ENCODE peak calls at places on chromosomes 13 and 19, in ten cellular contexts. J is activated T-helper 1 cell treated with anti-CD3 and anti-CD28 coated beads, Interleukin-12 subunit alpha, Interleukin-12 subunit beta, Interleukin-2, Interleukin-4 antibody, amounts not matched to agents 30 ng/mL and 10 ng/mL and 1 ng/mL, durations not matched to agents 14 hours and 24 hours and 36 hours; X is CD8-positive, alpha-beta memory T cell; U is lower lobe of right lung; D is stimulated activated CD4-positive, alpha-beta T cell treated with anti-CD3 and anti-CD28 coated beads, Interleukin-15, amount 100 ng/mL, for 24 hours; B is activated CD4-positive, alpha-beta T cell treated with anti-CD3 and anti-CD28 coated beads, Interleukin-2, amount 50 U/mL, for 1 hour; A is dorsolateral prefrontal cortex; P is GM23338; O is pancreas; R is activated T-helper 2 cell treated with anti-CD3 and anti-CD28 coated beads, Interferon-gamma antibody, Interleukin-2, Interleukin-4, amounts not matched to agents 10 μg/mL and 5 μg/mL and 100 μg/mL, durations not matched to agents 14 hours and 24 hours and 36 hours. L is an unnamed sample.

GRCh38 chr13:106143930-106144709 is 391.3 kb downstream of the EFNB2 start:
- DNase-seq in R (no peak), B (no peak), P (peak), J (no peak), A (no peak), D (no peak), X (no peak), U (no peak), O (no peak), L (peak)

GRCh38 chr13:51804295-51805172 is 571 bp upstream of the DHRS12 start:
- DNase-seq in B (peak), A (peak), P (no peak), U (no peak), X (no peak), R (no peak), J (no peak), D (peak), O (peak), L (no peak)

GRCh38 chr19:46618670-46619231 is 6.1 kb downstream of the PTGIR start:
- DNase-seq in X (no peak), R (no peak), O (peak), D (no peak), P (no peak), B (no peak), J (no peak), A (no peak), U (no peak), L (no peak)

GRCh38 chr19:6457958-6458694 is 1.5 kb downstream of the SLC25A23 start:
- DNase-seq in D (no peak), X (no peak), B (no peak), A (no peak), R (no peak), U (no peak), J (no peak), P (no peak), O (no peak), L (no peak)

GRCh38 chr13:79723462-79724116 is 242.6 kb downstream of the NDFIP2 start:
- DNase-seq in P (no peak), J (no peak), U (no peak), A (no peak), R (no peak), O (no peak), X (no peak), D (no peak), B (no peak), L (no peak)

GRCh38 chr19:46759817-46760333 is 13.6 kb upstream of the STRN4 start:
- DNase-seq in B (no peak), X (no peak), O (no peak), R (no peak), J (no peak), U (no peak), P (peak), A (no peak), D (no peak), L (peak)

GRCh38 chr19:18049390-18049789 is 37.3 kb downstream of the IL12RB1 start:
- DNase-seq in X (no peak), A (peak), B (no peak), O (peak), R (no peak), D (no peak), J (no peak), P (no peak), U (peak), L (no peak)

GRCh38 chr19:4007836-4008539 is 452 bp downstream of the PIAS4 start:
- DNase-seq in X (no peak), U (no peak), B (peak), R (no peak), O (peak), J (peak), D (peak), A (no peak), P (peak), L (no peak)

GRCh38 chr13:26300140-26300539 is 46.2 kb downstream of the CDK8 start:
- DNase-seq in A (no peak), X (no peak), O (no peak), B (no peak), J (no peak), R (no peak), D (peak), U (no peak), P (no peak), L (peak)

GRCh38 chr19:56141416-56141992 is 417 bp downstream of the ZNF444 start:
- DNase-seq in B (peak), O (no peak), A (no peak), X (peak), D (peak), U (no peak), P (peak), J (peak), R (peak), L (no peak)

GRCh38 chr13:72507394-72508199 is 219.8 kb downstream of the MZT1 start:
- DNase-seq in A (no peak), O (no peak), U (no peak), B (no peak), R (no peak), X (no peak), P (no peak), J (no peak), D (no peak), L (no peak)

GRCh38 chr19:739998-740715 is 10.8 kb upstream of the MISP start:
- DNase-seq in R (no peak), P (no peak), J (no peak), O (peak), X (no peak), B (no peak), D (no peak), U (no peak), A (no peak), L (no peak)

GRCh38 chr13:24865158-24865557 is 101.2 kb downstream of the RNF17 start:
- DNase-seq in X (no peak), D (no peak), O (no peak), J (no peak), B (no peak), U (no peak), A (no peak), P (no peak), R (no peak), L (no peak)

GRCh38 chr19:39362682-39363657 is 20.7 kb downstream of the SAMD4B start:
- DNase-seq in U (no peak), J (no peak), O (no peak), B (no peak), A (no peak), P (no peak), X (no peak), D (no peak), R (no peak), L (peak)

GRCh38 chr13:83895994-83896580 is 13.8 kb upstream of the SLITRK1 start:
- DNase-seq in D (no peak), A (no peak), P (no peak), J (no peak), O (no peak), R (no peak), X (no peak), B (no peak), U (no peak), L (peak)

L was measured in RWPE1.